ENCODE peak calls at places on chromosomes 5 and 9, in four cellular contexts. H, R, Q and G are unnamed samples.

GRCh38 chr5:135901633-135902032 is 6.0 kb upstream of the IL9 start:
- DNase-seq in R (no peak), Q (no peak), H (no peak), G (no peak)

GRCh38 chr5:16585028-16585667 is 31.6 kb downstream of the RETREG1 start:
- DNase-seq in Q (no peak), R (no peak), H (no peak), G (peak)

GRCh38 chr5:125865166-125865815 is 557.9 kb upstream of the GRAMD2B start:
- DNase-seq in H (no peak), Q (no peak), R (no peak), G (peak)

GRCh38 chr5:142864293-142865260 is 94.4 kb downstream of the ARHGAP26 start:
- DNase-seq in R (no peak), H (no peak), Q (no peak), G (no peak)

GRCh38 chr9:79988126-79988525 is 416.4 kb downstream of the TLE4 start:
- DNase-seq in Q (no peak), R (no peak), H (no peak), G (no peak)

GRCh38 chr5:179404321-179405053 is 59.2 kb upstream of the ADAMTS2 start:
- DNase-seq in Q (no peak), R (no peak), H (no peak), G (peak)

GRCh38 chr5:96175090-96175489 is 213.4 kb upstream of the ELL2 start:
- DNase-seq in Q (no peak), H (no peak), R (no peak), G (peak)

GRCh38 chr5:180173875-180174586 is 35.0 kb downstream of the RASGEF1C start:
- DNase-seq in H (no peak), R (no peak), Q (no peak), G (no peak)

GRCh38 chr9:95570646-95571045 is 53.9 kb upstream of the PTCH1 start:
- DNase-seq in R (no peak), Q (no peak), H (no peak), G (no peak)

GRCh38 chr5:2917524-2917923 is 166.0 kb upstream of the IRX2 start:
- DNase-seq in Q (no peak), H (no peak), R (no peak), G (no peak)

GRCh38 chr9:16369427-16369826 is 501.0 kb downstream of the BNC2 start:
- DNase-seq in R (no peak), H (no peak), Q (no peak), G (no peak)

GRCh38 chr9:107737987-107738743 is 248.6 kb upstream of the KLF4 start:
- DNase-seq in Q (no peak), R (peak), H (peak), G (peak)

GRCh38 chr9:107739601-107740082 is 250.1 kb upstream of the KLF4 start:
- DNase-seq in H (peak), Q (no peak), R (peak), G (peak)

GRCh38 chr5:5418764-5419163 is 3.7 kb upstream of the ICE1 start:
- DNase-seq in R (no peak), H (no peak), Q (no peak), G (no peak)

GRCh38 chr9:130694205-130694604 is 625 bp downstream of the EXOSC2 start:
- DNase-seq in H (no peak), R (no peak), Q (no peak), G (no peak)

GRCh38 chr9:83675466-83675865 is 32.3 kb downstream of the UBQLN1 start:
- DNase-seq in R (no peak), H (no peak), Q (no peak), G (no peak)

GRCh38 chr5:169577966-169578365 is 5.6 kb upstream of the SPDL1 start:
- DNase-seq in H (no peak), Q (no peak), R (no peak), G (peak)

GRCh38 chr9:127525426-127526188 is 74.3 kb downstream of the LRSAM1 start:
- DNase-seq in H (no peak), R (no peak), Q (no peak), G (no peak)

GRCh38 chr9:98707158-98708102 is 1.3 kb downstream of the GABBR2 start:
- DNase-seq in Q (no peak), R (peak), H (peak), G (peak)

GRCh38 chr5:172076783-172077244 is 70.4 kb upstream of the FBXW11 start:
- DNase-seq in R (no peak), Q (peak), H (no peak), G (no peak)

GRCh38 chr9:135030711-135031245 is 56.7 kb upstream of the OLFM1 start:
- DNase-seq in H (peak), Q (no peak), R (no peak), G (no peak)

GRCh38 chr9:132602207-132602606 is 19.8 kb downstream of the BARHL1 start:
- DNase-seq in R (no peak), H (no peak), Q (no peak), G (no peak)

GRCh38 chr9:93309889-93310425 is 126.0 kb downstream of the WNK2 start:
- DNase-seq in H (no peak), Q (no peak), R (no peak), G (no peak)

DNA sequence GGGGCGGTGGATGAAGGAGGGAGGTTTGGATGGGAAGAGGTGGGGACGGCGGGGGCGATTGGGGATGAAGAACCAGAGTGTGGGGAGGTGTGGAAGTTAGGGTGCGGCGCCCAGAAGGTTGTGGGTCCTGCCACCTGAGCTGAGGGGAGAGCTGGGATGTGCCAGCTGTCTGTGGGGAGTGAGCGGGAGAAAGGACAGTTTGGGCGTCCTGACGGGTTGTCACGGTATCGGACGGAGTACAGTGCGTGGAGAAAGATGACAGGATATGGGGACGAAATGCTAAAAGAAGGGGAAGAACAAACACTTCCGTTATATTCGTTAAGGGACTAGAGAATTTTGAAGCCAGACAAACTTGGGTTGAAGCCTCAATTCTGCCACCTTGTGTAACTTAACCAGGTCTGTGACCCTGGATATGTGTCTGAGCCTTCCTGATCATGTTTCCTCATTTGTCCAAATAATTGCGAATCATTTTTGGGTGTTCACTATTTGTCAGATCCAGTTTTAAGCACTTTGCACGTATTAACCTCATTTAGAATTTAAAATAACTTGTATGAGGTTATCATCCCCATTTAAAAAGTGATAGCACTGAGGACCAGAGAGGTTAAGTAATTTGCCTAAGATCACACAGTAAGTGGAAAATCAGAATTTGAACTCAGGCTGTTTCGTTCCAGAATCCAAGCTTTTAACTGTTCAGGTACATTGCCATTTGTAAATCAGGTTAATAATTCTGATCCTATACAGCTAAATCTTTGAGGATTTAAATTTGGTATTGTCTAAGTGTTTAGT is 689 bp downstream of the CNTRL start:
- DNase-seq in R (no peak), H (no peak), Q (no peak), G (no peak)
- TF ChIP-seq CTCF in R (no peak), H (no peak), Q (no peak), G (no peak)

GRCh38 chr5:1792842-1793266 is 6.8 kb downstream of the MRPL36 start:
- DNase-seq in Q (peak), R (no peak), H (no peak), G (peak)

GRCh38 chr5:1793301-1793740 is 6.3 kb downstream of the MRPL36 start:
- DNase-seq in H (no peak), R (no peak), Q (no peak), G (no peak)

GRCh38 chr5:1795506-1795905 is 4.1 kb downstream of the MRPL36 start:
- DNase-seq in R (no peak), Q (no peak), H (no peak), G (no peak)

GRCh38 chr5:1794896-1795290 is 4.7 kb downstream of the MRPL36 start:
- DNase-seq in R (no peak), H (no peak), Q (no peak), G (no peak)

GRCh38 chr5:1793966-1794895 is 5.4 kb downstream of the MRPL36 start:
- DNase-seq in Q (peak), R (no peak), H (no peak), G (peak)
- TF ChIP-seq CTCF in Q (no peak), R (no peak), H (no peak), G (no peak)

GRCh38 chr5:122902263-122902662 is 56.9 kb downstream of the SNX24 start:
- DNase-seq in R (no peak), H (no peak), Q (no peak), G (no peak)

GRCh38 chr5:122901346-122901745 is 55.9 kb downstream of the SNX24 start:
- DNase-seq in R (no peak), Q (no peak), H (no peak), G (no peak)

GRCh38 chr5:122895141-122895540 is 49.7 kb downstream of the SNX24 start:
- DNase-seq in Q (no peak), H (no peak), R (no peak), G (no peak)

GRCh38 chr5:122897283-122897602 is 51.8 kb downstream of the SNX24 start:
- DNase-seq in R (no peak), H (no peak), Q (no peak), G (no peak)

DNA sequence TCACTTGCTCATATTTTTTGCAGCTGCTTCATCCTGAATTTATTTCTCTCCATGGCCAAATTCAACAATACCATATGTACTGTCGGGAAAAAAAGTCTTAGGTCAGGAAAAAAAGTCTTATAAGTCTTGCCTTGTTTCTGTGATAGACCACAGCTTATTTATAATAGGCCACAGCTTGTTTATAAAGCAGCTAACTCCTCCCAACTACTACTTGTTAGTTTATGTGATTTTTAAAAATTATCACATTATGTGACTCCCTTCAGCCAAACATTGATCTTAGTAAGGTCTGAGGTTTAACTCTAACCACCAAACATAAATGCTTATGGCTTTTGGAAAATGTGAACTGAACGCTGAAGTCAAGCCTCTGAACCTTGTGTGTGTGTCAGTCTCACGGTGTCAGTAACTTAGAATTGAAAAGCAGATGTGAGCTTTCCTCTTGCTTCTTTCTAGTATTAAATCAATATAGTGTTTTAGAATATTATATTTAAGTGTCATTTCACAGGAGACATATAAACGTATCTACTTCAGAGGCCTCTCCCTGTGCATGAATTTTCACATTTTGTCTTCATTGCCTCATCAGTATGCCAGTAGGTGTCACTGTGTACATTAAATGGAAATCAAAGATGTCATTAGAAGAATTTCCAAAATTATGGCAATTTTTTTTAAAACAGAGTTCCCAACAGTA is 51.3 kb downstream of the SNX24 start:
- DNase-seq in R (no peak), H (no peak), Q (no peak), G (peak)
- TF ChIP-seq CTCF in R (peak), H (peak), Q (peak), G (peak)

GRCh38 chr5:109688647-109688998 is 1.1 kb upstream of the MAN2A1 start:
- DNase-seq in R (no peak), H (no peak), Q (no peak), G (no peak)

GRCh38 chr5:109691248-109691574 is 1.5 kb downstream of the MAN2A1 start:
- DNase-seq in Q (no peak), H (no peak), R (no peak), G (no peak)

GRCh38 chr5:109688999-109689739 is 558 bp upstream of the MAN2A1 start:
- DNase-seq in H (peak), R (peak), Q (no peak), G (peak)

GRCh38 chr5:109690456-109691247 is 925 bp downstream of the MAN2A1 start:
- DNase-seq in Q (no peak), H (peak), R (peak), G (peak)

DNA sequence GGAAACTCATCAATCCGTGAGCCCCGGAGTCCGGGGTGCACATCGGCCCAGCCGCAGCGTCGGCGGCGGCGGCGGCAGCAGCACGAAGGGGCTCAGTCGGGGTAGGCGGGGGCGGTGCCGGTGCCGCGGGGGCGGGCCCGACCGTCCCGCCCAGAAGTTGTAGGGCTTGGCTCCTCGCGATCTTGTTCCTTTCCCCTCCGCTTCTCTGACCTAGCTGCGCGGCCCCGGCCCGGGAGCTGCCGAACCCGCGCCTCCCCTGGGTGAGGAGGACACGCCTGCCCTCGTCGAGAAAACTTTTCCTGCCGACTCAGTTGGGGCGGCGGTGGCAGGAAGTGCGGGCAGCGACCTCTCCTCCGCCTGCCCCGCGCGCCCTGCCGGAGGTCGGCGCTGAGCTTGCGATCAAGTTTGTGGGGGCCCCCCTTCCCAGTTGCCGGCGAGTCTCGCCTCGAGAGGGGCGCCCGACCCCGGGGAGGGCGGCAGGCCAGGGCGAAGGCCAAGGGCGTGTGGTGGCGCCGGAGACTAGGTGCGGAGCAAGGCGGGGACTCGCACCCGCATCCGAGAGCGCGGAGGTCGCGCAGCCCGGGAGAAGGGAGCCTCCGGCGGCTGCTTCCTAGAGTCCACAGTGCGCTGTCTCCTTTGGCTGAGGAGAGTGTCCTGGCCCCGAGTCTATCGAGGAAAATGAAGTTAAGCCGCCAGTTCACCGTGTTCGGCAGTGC is at the start of gene MAN2A1:
- DNase-seq in Q (no peak), R (peak), H (peak), G (peak)
- TF ChIP-seq CTCF in Q (peak), R (no peak), H (peak), G (peak)

DNA sequence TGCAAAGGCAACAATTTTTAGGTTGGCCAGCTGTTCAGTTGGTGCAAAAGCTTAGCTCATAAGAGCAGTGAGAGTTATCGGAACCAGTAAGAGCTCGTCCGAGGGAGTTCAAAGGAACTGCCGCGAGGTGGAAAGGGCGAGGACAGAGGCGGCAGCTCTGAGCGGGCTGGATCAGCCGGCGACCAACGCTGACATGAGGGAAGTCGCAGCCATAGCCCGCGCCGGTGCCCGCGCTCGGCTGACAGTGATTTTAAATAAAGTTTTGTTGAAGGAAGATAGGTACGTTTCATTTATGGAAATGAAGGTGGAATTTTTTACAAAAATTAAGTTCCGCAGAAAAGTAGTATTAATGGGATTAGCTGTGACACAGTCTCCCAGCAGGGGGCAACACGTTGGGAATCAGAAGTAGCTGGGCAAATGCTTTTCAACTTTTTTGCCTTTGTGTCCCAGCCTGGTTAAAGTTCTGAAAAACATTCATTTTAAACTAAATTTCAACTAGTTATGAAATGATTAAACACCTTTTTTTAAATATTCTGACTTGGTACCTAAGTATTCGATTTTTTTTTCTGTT is 43.2 kb downstream of the FBXO4 start:
- DNase-seq in R (no peak), H (no peak), Q (no peak), G (no peak)
- TF ChIP-seq CTCF in R (no peak), H (no peak), Q (no peak), G (peak)

GRCh38 chr5:112179290-112179689 is 239.8 kb downstream of the EPB41L4A start:
- DNase-seq in H (no peak), R (no peak), Q (no peak), G (no peak)
- TF ChIP-seq CTCF in H (no peak), R (no peak), Q (no peak), G (no peak)

DNA sequence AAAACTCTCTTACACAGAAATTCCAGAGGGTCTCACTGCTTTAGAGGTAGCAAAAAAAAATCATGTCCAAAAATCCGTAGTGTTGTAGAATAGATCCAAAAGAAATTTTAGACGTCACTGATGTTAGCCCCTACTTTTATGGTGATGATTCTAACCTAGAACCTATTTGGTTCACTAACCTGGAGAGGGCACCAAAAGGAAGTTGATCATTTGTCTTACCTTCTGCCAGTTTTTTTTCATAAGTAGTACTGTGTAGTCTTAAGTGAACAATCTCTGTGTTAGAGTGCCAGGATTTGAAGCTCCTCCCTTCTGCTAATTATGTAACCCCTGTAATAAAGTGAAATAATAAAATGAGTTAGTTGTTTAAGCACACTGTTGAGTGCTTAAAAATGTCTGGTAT is 215.2 kb downstream of the SMARCA2 start:
- DNase-seq in Q (no peak), H (no peak), R (no peak), G (peak)
- TF ChIP-seq CTCF in Q (no peak), H (no peak), R (no peak), G (no peak)

GRCh38 chr5:68247627-68248026 is 32.1 kb downstream of the PIK3R1 start:
- DNase-seq in Q (no peak), R (no peak), H (no peak), G (no peak)

GRCh38 chr5:68245325-68245724 is 29.8 kb downstream of the PIK3R1 start:
- DNase-seq in H (no peak), R (no peak), Q (no peak), G (no peak)

GRCh38 chr5:68249520-68249919 is 34.0 kb downstream of the PIK3R1 start:
- DNase-seq in H (no peak), Q (no peak), R (no peak), G (no peak)

GRCh38 chr5:68248896-68249295 is 33.3 kb downstream of the PIK3R1 start:
- DNase-seq in Q (no peak), R (no peak), H (no peak), G (no peak)

GRCh38 chr5:68246802-68247201 is 31.2 kb downstream of the PIK3R1 start:
- DNase-seq in Q (no peak), H (no peak), R (no peak), G (no peak)
- TF ChIP-seq CTCF in Q (no peak), H (peak), R (no peak), G (peak)

GRCh38 chr9:133799106-133799505 is 61.0 kb upstream of the SARDH start:
- DNase-seq in R (no peak), Q (no peak), H (no peak), G (no peak)

GRCh38 chr9:133798160-133798559 is 60.0 kb upstream of the SARDH start:
- DNase-seq in Q (no peak), R (no peak), H (no peak), G (no peak)

GRCh38 chr9:133801739-133802138 is 63.6 kb upstream of the SARDH start:
- DNase-seq in Q (no peak), R (no peak), H (no peak), G (no peak)

GRCh38 chr9:133800266-133800665 is 62.1 kb upstream of the SARDH start:
- DNase-seq in R (no peak), Q (no peak), H (no peak), G (no peak)

DNA sequence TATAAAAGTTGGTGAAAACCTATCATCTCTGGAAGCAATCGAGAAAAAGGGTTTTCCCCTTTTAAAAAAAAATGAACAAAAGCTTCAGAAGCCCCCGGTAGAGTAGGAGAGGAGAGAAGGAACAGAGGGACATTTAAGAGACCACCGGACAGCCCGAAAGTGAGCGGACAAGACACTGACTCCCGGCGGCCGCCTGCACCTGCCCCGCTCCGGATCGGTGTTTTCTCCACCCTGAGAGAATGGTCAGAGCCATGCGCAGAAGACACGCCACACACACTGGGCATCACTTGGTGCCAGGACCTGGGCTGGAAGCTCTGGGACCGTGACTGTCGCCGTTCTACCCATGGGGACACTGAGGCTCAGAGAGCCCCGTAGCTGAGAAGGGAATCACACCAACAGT is 61.6 kb upstream of the SARDH start:
- DNase-seq in H (no peak), Q (no peak), R (no peak), G (no peak)
- TF ChIP-seq CTCF in H (no peak), Q (no peak), R (no peak), G (no peak)